ENCODE peak calls at places on chromosomes 12 and 14, in ten cellular contexts. R, N, W, T, C, H, B, Y, Z and V are unnamed samples.
A peak's percentile ranks its signal among the peaks of the same experiment; 100 is the strongest.

GRCh38 chr14:44462372-44462771 is 44.7 kb downstream of the FSCB start:
- DNase-seq in H (no peak), C (no peak), N (no peak), Z (no peak), B (no peak), T (no peak), Y (no peak), R (no peak), W (no peak), V (no peak)

GRCh38 chr12:3275171-3276041 is 198.2 kb downstream of the TSPAN9 start:
- DNase-seq in B (peak; percentile 66), T (peak; percentile 64), H (peak; percentile 49), W (peak; percentile 79), C (no peak), Y (peak; percentile 90), R (no peak), Z (peak; percentile 41), N (peak; percentile 80), V (peak; percentile 48)

GRCh38 chr12:12952036-12952435 is at the start of gene GPRC5D:
- DNase-seq in Y (no peak), H (no peak), W (no peak), Z (no peak), R (no peak), C (no peak), N (no peak), T (peak; percentile 47), B (no peak), V (no peak)

GRCh38 chr12:47817272-47818006 is 2.3 kb downstream of the HDAC7 start:
- DNase-seq in W (no peak), T (no peak), Z (no peak), H (no peak), R (no peak), Y (no peak), C (no peak), N (no peak), B (no peak), V (no peak)

GRCh38 chr12:110704231-110704630 is 15.3 kb upstream of the HVCN1 start:
- DNase-seq in H (no peak), N (no peak), C (no peak), W (no peak), B (no peak), R (no peak), Y (no peak), Z (no peak), T (no peak), V (no peak)

GRCh38 chr14:23079716-23080115 is 15.2 kb downstream of the ACIN1 start:
- DNase-seq in R (no peak), H (no peak), B (peak; percentile 52), W (no peak), T (no peak), Y (no peak), Z (no peak), N (peak; percentile 37), C (no peak), V (no peak)

GRCh38 chr12:107396991-107397390 is 288.6 kb upstream of the PWP1 start:
- DNase-seq in T (no peak), Y (no peak), Z (no peak), N (peak; percentile 52), R (no peak), W (no peak), H (no peak), B (no peak), C (no peak), V (no peak)

GRCh38 chr12:130739571-130739970 is 23.5 kb upstream of the RIMBP2 start:
- DNase-seq in Y (no peak), C (no peak), R (no peak), H (no peak), T (no peak), W (no peak), Z (no peak), N (no peak), B (no peak), V (no peak)

GRCh38 chr14:53880761-53881160 is 75.9 kb downstream of the BMP4 start:
- DNase-seq in R (no peak), Z (no peak), W (no peak), B (no peak), Y (no peak), C (no peak), H (no peak), N (no peak), T (no peak), V (no peak)

GRCh38 chr14:74400328-74400727 is 25.7 kb downstream of the SYNDIG1L start:
- DNase-seq in N (peak; percentile 38), T (no peak), B (no peak), R (no peak), H (no peak), Z (no peak), C (no peak), Y (no peak), W (no peak), V (no peak)
- TF ChIP-seq CTCF in N (peak; percentile 52), T (no peak), B (no peak), R (no peak), H (peak; percentile 8), Z (no peak), C (no peak), Y (no peak), W (no peak), V (no peak)

GRCh38 chr14:50666772-50667490 is 1.2 kb downstream of the SAV1 start:
- DNase-seq in N (peak; percentile 83), Z (peak; percentile 56), Y (no peak), B (peak; percentile 73), H (peak; percentile 42), R (no peak), C (no peak), W (no peak), T (peak; percentile 64), V (no peak)

GRCh38 chr14:50668008-50668851 is at the start of gene SAV1:
- DNase-seq in Y (peak; percentile 59), N (peak; percentile 86), R (peak; percentile 83), B (peak; percentile 87), W (peak; percentile 86), C (no peak), H (peak; percentile 81), Z (peak; percentile 61), T (peak; percentile 78), V (peak; percentile 77)

GRCh38 chr14:50668852-50669194 is 717 bp upstream of the SAV1 start:
- DNase-seq in B (no peak), N (no peak), C (no peak), R (no peak), H (no peak), Z (no peak), Y (no peak), T (no peak), W (no peak), V (no peak)

GRCh38 chr14:50669441-50669986 is 1.4 kb upstream of the SAV1 start:
- DNase-seq in T (no peak), C (no peak), Y (no peak), N (no peak), B (no peak), R (no peak), W (no peak), Z (no peak), H (no peak), V (no peak)

GRCh38 chr14:50667491-50668007 is 557 bp downstream of the SAV1 start:
- DNase-seq in N (no peak), H (no peak), B (no peak), W (peak; percentile 65), T (peak; percentile 61), R (peak; percentile 72), Z (peak; percentile 52), C (no peak), Y (no peak), V (peak; percentile 64)
- TF ChIP-seq CTCF in N (no peak), H (no peak), B (no peak), W (no peak), T (no peak), R (no peak), Z (no peak), C (no peak), Y (peak; percentile 22), V (peak; percentile 33)

GRCh38 chr12:10366875-10367274 is 23.0 kb downstream of the KLRK1 start:
- DNase-seq in T (no peak), H (no peak), Y (no peak), C (no peak), N (peak; percentile 66), W (no peak), Z (no peak), B (no peak), R (no peak), V (no peak)
- TF ChIP-seq CTCF in T (peak; percentile 4), H (peak; percentile 33), Y (no peak), C (no peak), N (peak; percentile 44), W (no peak), Z (no peak), B (peak; percentile 47), R (no peak), V (peak; percentile 8)

DNA sequence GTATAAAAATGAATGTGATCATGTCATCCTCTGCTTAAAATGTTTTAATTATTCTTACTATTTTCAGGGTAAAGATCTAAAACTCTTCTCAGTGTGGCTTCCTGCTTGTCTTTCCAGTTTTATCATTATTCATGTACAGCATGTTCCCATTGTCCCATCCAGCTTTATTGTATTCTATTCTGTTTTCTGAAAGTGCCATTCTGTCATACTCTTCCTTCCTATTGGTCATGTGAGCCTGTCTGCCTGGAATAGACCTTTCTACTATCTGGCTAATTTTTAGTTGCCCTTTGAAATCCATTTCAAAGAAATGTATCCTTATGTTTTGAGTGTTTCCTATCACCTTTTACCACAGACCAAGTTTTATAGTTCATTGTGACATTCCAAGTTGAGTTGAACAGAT is 34.9 kb downstream of the PALS1 start:
- DNase-seq in W (no peak), B (no peak), R (no peak), H (no peak), T (no peak), C (no peak), Z (no peak), Y (no peak), N (no peak), V (no peak)
- TF ChIP-seq CTCF in W (no peak), B (no peak), R (no peak), H (no peak), T (no peak), C (no peak), Z (no peak), Y (no peak), N (no peak), V (no peak)

DNA sequence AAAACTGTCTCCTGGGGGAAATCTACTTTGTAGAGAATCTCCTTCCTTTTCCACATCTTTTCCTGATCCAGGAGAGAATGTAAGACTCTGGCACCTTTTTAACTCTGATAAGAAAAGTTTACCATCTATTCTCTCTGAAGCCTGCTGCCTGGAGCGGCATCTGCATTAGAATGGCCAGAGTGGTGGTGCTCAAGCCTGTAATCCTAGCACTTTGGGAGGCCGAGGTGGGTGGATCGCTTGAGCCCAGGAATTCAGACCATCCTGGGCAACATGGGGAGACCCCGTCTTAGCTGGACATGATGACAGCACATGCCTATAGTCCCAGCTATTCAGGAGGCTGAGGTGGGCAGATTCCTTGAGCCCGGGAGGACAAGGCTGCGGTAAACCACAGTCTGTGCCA is 1.4 kb upstream of the CHFR start:
- DNase-seq in Y (no peak), B (no peak), N (no peak), T (no peak), W (no peak), R (no peak), Z (no peak), C (no peak), H (no peak), V (no peak)
- TF ChIP-seq CTCF in Y (no peak), B (no peak), N (no peak), T (no peak), W (no peak), R (no peak), Z (no peak), C (no peak), H (no peak), V (no peak)

GRCh38 chr14:69475194-69475818 is 9.2 kb upstream of the PLEKHD1 start:
- DNase-seq in C (no peak), H (no peak), W (no peak), B (peak; percentile 7), N (peak; percentile 41), Y (peak; percentile 42), Z (no peak), T (peak; percentile 57), R (no peak), V (no peak)
- TF ChIP-seq CTCF in C (peak; percentile 53), H (peak; percentile 46), W (peak; percentile 13), B (peak; percentile 35), N (peak; percentile 60), Y (peak; percentile 58), Z (peak; percentile 27), T (peak; percentile 43), R (no peak), V (peak; percentile 55)